ENCODE peak calls at places on chromosomes 11 and 22, in ten cellular contexts. K, O, I, S, G, L, R, F, X and D are unnamed samples.
A peak's percentile ranks its signal among the peaks of the same experiment; 100 is the strongest.

GRCh38 chr11:48093795-48094642 is 113.7 kb downstream of the PTPRJ start:
- DNase-seq in K (no peak), O (no peak), I (peak; percentile 78), S (no peak), G (no peak), L (no peak), R (no peak), F (peak; percentile 57), X (no peak), D (no peak)

GRCh38 chr11:4884341-4884740 is 2.6 kb downstream of the OR51T1 start:
- DNase-seq in K (no peak), O (no peak), I (no peak), S (no peak), G (no peak), L (no peak), R (no peak), F (no peak), X (no peak), D (no peak)

GRCh38 chr11:44516688-44517301 is 48.7 kb upstream of the CD82 start:
- DNase-seq in K (no peak), O (no peak), I (no peak), S (no peak), G (no peak), L (no peak), R (no peak), F (no peak), X (no peak), D (no peak)

GRCh38 chr22:22076937-22077703 is 94.5 kb upstream of the TOP3B start:
- DNase-seq in K (no peak), O (no peak), I (peak; percentile 26), S (no peak), G (no peak), L (no peak), R (peak; percentile 33), F (no peak), X (no peak), D (no peak)

GRCh38 chr11:82507288-82507687 is 226.4 kb downstream of the FAM181B start:
- DNase-seq in K (no peak), O (no peak), I (no peak), S (no peak), G (no peak), L (no peak), R (no peak), F (no peak), X (no peak), D (no peak)

GRCh38 chr11:66509131-66509561 is 1.3 kb upstream of the BBS1 start:
- DNase-seq in K (no peak), O (no peak), I (no peak), S (no peak), G (no peak), L (no peak), R (no peak), F (no peak), X (no peak), D (no peak)

GRCh38 chr11:38226684-38227083 is 1628.6 kb upstream of the RAG2 start:
- DNase-seq in K (no peak), O (no peak), I (no peak), S (no peak), G (no peak), L (no peak), R (no peak), F (no peak), X (no peak), D (no peak)

GRCh38 chr11:93945596-93945995 is 75.6 kb upstream of the HEPHL1 start:
- DNase-seq in K (no peak), O (no peak), I (no peak), S (no peak), G (no peak), L (no peak), R (no peak), F (no peak), X (no peak), D (no peak)

GRCh38 chr11:119643212-119643877 is 85.7 kb downstream of the NECTIN1 start:
- DNase-seq in K (no peak), O (no peak), I (no peak), S (no peak), G (no peak), L (no peak), R (no peak), F (no peak), X (no peak), D (no peak)

GRCh38 chr11:131108780-131109179 is 192.5 kb upstream of the SNX19 start:
- DNase-seq in K (no peak), O (no peak), I (peak; percentile 60), S (no peak), G (no peak), L (no peak), R (no peak), F (no peak), X (no peak), D (no peak)

GRCh38 chr11:123568367-123568870 is 86.0 kb downstream of the SCN3B start:
- DNase-seq in K (no peak), O (no peak), I (no peak), S (no peak), G (no peak), L (no peak), R (no peak), F (no peak), X (no peak), D (no peak)

GRCh38 chr22:39856588-39856987 is 37.0 kb downstream of the ENTHD1 start:
- DNase-seq in K (no peak), O (no peak), I (no peak), S (no peak), G (no peak), L (no peak), R (no peak), F (no peak), X (no peak), D (no peak)

GRCh38 chr11:76849376-76849775 is 11.3 kb upstream of the ACER3 start:
- DNase-seq in K (no peak), O (no peak), I (no peak), S (no peak), G (no peak), L (no peak), R (no peak), F (no peak), X (no peak), D (no peak)

GRCh38 chr11:33109242-33109641 is 52.0 kb downstream of the CSTF3 start:
- DNase-seq in K (no peak), O (no peak), I (no peak), S (no peak), G (no peak), L (no peak), R (no peak), F (no peak), X (no peak), D (no peak)

GRCh38 chr11:68798221-68798813 is 43.4 kb downstream of the CPT1A start:
- DNase-seq in K (no peak), O (peak; percentile 20), I (no peak), S (peak; percentile 26), G (peak; percentile 29), L (peak; percentile 38), R (no peak), F (no peak), X (no peak), D (peak; percentile 62)

GRCh38 chr11:15288801-15289342 is 174.1 kb downstream of the INSC start:
- DNase-seq in K (no peak), O (no peak), I (no peak), S (no peak), G (no peak), L (no peak), R (no peak), F (no peak), X (no peak), D (no peak)

GRCh38 chr22:29080061-29080975 is 7.5 kb downstream of the KREMEN1 start:
- DNase-seq in K (no peak), O (no peak), I (no peak), S (no peak), G (no peak), L (no peak), R (no peak), F (no peak), X (peak; percentile 39), D (no peak)

GRCh38 chr11:122310701-122311100 is 194.7 kb upstream of the BLID start:
- DNase-seq in K (no peak), O (no peak), I (no peak), S (no peak), G (no peak), L (no peak), R (no peak), F (no peak), X (no peak), D (no peak)

GRCh38 chr11:12285811-12286222 is 91.6 kb upstream of the PARVA start:
- DNase-seq in K (no peak), O (no peak), I (peak; percentile 45), S (no peak), G (no peak), L (no peak), R (no peak), F (no peak), X (no peak), D (no peak)

GRCh38 chr22:19817561-19818263 is 37.0 kb downstream of the GNB1L start:
- DNase-seq in K (no peak), O (no peak), I (no peak), S (no peak), G (no peak), L (no peak), R (no peak), F (no peak), X (no peak), D (no peak)

GRCh38 chr22:43888740-43889139 is 3.1 kb downstream of the PNPLA5 start:
- DNase-seq in K (no peak), O (no peak), I (no peak), S (no peak), G (no peak), L (no peak), R (no peak), F (no peak), X (no peak), D (no peak)

GRCh38 chr11:72829178-72829577 is 15.0 kb downstream of the ATG16L2 start:
- DNase-seq in K (no peak), O (no peak), I (no peak), S (no peak), G (no peak), L (no peak), R (no peak), F (no peak), X (no peak), D (no peak)

GRCh38 chr22:17951315-17951714 is 73.0 kb downstream of the MICAL3 start:
- DNase-seq in K (no peak), O (no peak), I (no peak), S (no peak), G (no peak), L (no peak), R (no peak), F (no peak), X (no peak), D (no peak)

GRCh38 chr11:125398475-125398874 is 97.6 kb downstream of the FEZ1 start:
- DNase-seq in K (no peak), O (no peak), I (no peak), S (no peak), G (no peak), L (no peak), R (no peak), F (no peak), X (no peak), D (no peak)

GRCh38 chr22:44314425-44315067 is 1.8 kb upstream of the SHISAL1 start:
- DNase-seq in K (no peak), O (no peak), I (no peak), S (no peak), G (no peak), L (no peak), R (no peak), F (no peak), X (no peak), D (no peak)

GRCh38 chr22:31676700-31677099 is 14.7 kb upstream of the PISD start:
- DNase-seq in K (peak; percentile 86), O (no peak), I (peak; percentile 74), S (peak; percentile 94), G (peak; percentile 88), L (peak; percentile 81), R (no peak), F (peak; percentile 89), X (peak; percentile 88), D (peak; percentile 51)

GRCh38 chr11:105024394-105024793 is 1.4 kb upstream of the CASP5 start:
- DNase-seq in K (no peak), O (no peak), I (no peak), S (no peak), G (no peak), L (no peak), R (no peak), F (no peak), X (no peak), D (no peak)

GRCh38 chr11:3808846-3809623 is 675 bp downstream of the PGAP2 start:
- DNase-seq in K (no peak), O (no peak), I (peak; percentile 41), S (peak; percentile 76), G (peak; percentile 21), L (no peak), R (no peak), F (no peak), X (no peak), D (no peak)